ENCODE peak calls at places on chromosomes 11 and 22, in eight cellular contexts. One of them, this sample, is unnamed.

GRCh38 chr11:20835561-20835960 is 166.2 kb downstream of the NELL1 start:
- DNase-seq in memory B cell: no peak
- DNase-seq in T-helper 1 cell: no peak
- DNase-seq in putamen: no peak
- DNase-seq in HTR-8/SVneo: no peak
- DNase-seq in HCEC 1CT: no peak
- DNase-seq in ecto neural progenitor cell: no peak
- DNase-seq in heart left ventricle: no peak
- DNase-seq in this sample: no peak

GRCh38 chr11:67463186-67463585 is 5.9 kb downstream of the TMEM134 start:
- DNase-seq in memory B cell: no peak
- DNase-seq in T-helper 1 cell: no peak
- DNase-seq in putamen: no peak
- DNase-seq in HTR-8/SVneo: no peak
- DNase-seq in HCEC 1CT: no peak
- DNase-seq in ecto neural progenitor cell: no peak
- DNase-seq in heart left ventricle: no peak
- DNase-seq in this sample: no peak

GRCh38 chr11:31690041-31690440 is 121.1 kb downstream of the PAX6 start:
- DNase-seq in memory B cell: no peak
- DNase-seq in T-helper 1 cell: no peak
- DNase-seq in putamen: no peak
- DNase-seq in HTR-8/SVneo: no peak
- DNase-seq in HCEC 1CT: no peak
- DNase-seq in ecto neural progenitor cell: no peak
- DNase-seq in heart left ventricle: no peak
- DNase-seq in this sample: no peak

GRCh38 chr11:8719260-8720190 is 36.9 kb downstream of the RPL27A start:
- DNase-seq in memory B cell: no peak
- DNase-seq in T-helper 1 cell: no peak
- DNase-seq in putamen: peak
- DNase-seq in HTR-8/SVneo: peak
- DNase-seq in HCEC 1CT: peak
- DNase-seq in ecto neural progenitor cell: no peak
- DNase-seq in heart left ventricle: peak
- DNase-seq in this sample: peak

GRCh38 chr22:29313126-29314071 is 2.1 kb downstream of the RASL10A start:
- DNase-seq in memory B cell: no peak
- DNase-seq in T-helper 1 cell: no peak
- DNase-seq in putamen: no peak
- DNase-seq in HTR-8/SVneo: no peak
- DNase-seq in HCEC 1CT: no peak
- DNase-seq in ecto neural progenitor cell: peak
- DNase-seq in heart left ventricle: no peak
- DNase-seq in this sample: no peak

GRCh38 chr22:44994399-44995281 is 15.2 kb downstream of the PHF21B start:
- DNase-seq in memory B cell: no peak
- DNase-seq in T-helper 1 cell: no peak
- DNase-seq in putamen: no peak
- DNase-seq in HTR-8/SVneo: no peak
- DNase-seq in HCEC 1CT: no peak
- DNase-seq in ecto neural progenitor cell: no peak
- DNase-seq in heart left ventricle: no peak
- DNase-seq in this sample: no peak

GRCh38 chr11:95596011-95596489 is 193.5 kb downstream of the FAM76B start:
- DNase-seq in memory B cell: no peak
- DNase-seq in T-helper 1 cell: no peak
- DNase-seq in putamen: no peak
- DNase-seq in HTR-8/SVneo: no peak
- DNase-seq in HCEC 1CT: peak
- DNase-seq in ecto neural progenitor cell: no peak
- DNase-seq in heart left ventricle: no peak
- DNase-seq in this sample: peak

GRCh38 chr11:2305140-2305861 is 3.5 kb downstream of the TSPAN32 start:
- DNase-seq in memory B cell: peak
- DNase-seq in T-helper 1 cell: peak
- DNase-seq in putamen: peak
- DNase-seq in HTR-8/SVneo: peak
- DNase-seq in HCEC 1CT: peak
- DNase-seq in ecto neural progenitor cell: peak
- DNase-seq in heart left ventricle: peak
- DNase-seq in this sample: peak

GRCh38 chr11:102223859-102224258 is 93.4 kb upstream of the BIRC3 start:
- DNase-seq in memory B cell: no peak
- DNase-seq in T-helper 1 cell: no peak
- DNase-seq in putamen: no peak
- DNase-seq in HTR-8/SVneo: no peak
- DNase-seq in HCEC 1CT: peak
- DNase-seq in ecto neural progenitor cell: no peak
- DNase-seq in heart left ventricle: no peak
- DNase-seq in this sample: no peak

GRCh38 chr11:127943763-127944162 is 643.6 kb downstream of the ETS1 start:
- DNase-seq in memory B cell: no peak
- DNase-seq in T-helper 1 cell: no peak
- DNase-seq in putamen: no peak
- DNase-seq in HTR-8/SVneo: no peak
- DNase-seq in HCEC 1CT: peak
- DNase-seq in ecto neural progenitor cell: no peak
- DNase-seq in heart left ventricle: no peak
- DNase-seq in this sample: no peak

GRCh38 chr11:116980136-116980793 is 118.0 kb downstream of the SIK3 start:
- DNase-seq in memory B cell: no peak
- DNase-seq in T-helper 1 cell: no peak
- DNase-seq in putamen: no peak
- DNase-seq in HTR-8/SVneo: no peak
- DNase-seq in HCEC 1CT: no peak
- DNase-seq in ecto neural progenitor cell: no peak
- DNase-seq in heart left ventricle: no peak
- DNase-seq in this sample: no peak

GRCh38 chr11:60844870-60845221 is 2.9 kb downstream of the CCDC86 start:
- DNase-seq in memory B cell: no peak
- DNase-seq in T-helper 1 cell: no peak
- DNase-seq in putamen: no peak
- DNase-seq in HTR-8/SVneo: no peak
- DNase-seq in HCEC 1CT: no peak
- DNase-seq in ecto neural progenitor cell: no peak
- DNase-seq in heart left ventricle: no peak
- DNase-seq in this sample: no peak

This sample was measured in SJCRH30.